ENCODE peak calls at places on chromosomes 11 and 22, in seven cellular contexts. Q, A, L, P, J, C and I are unnamed samples.

GRCh38 chr11:94938399-94939055 is 34.8 kb downstream of the CWC15 start:
- DNase-seq in A (no peak), Q (no peak), J (no peak), C (peak; percentile 48), L (peak; percentile 78), P (no peak), I (peak; percentile 81)

GRCh38 chr11:123607781-123608180 is 46.6 kb downstream of the SCN3B start:
- DNase-seq in P (no peak), A (no peak), L (no peak), Q (no peak), J (no peak), C (no peak), I (no peak)

GRCh38 chr22:41240377-41241132 is at the start of gene CHADL:
- DNase-seq in A (no peak), J (no peak), L (no peak), C (no peak), Q (no peak), P (no peak), I (no peak)

GRCh38 chr11:100647861-100648260 is 39.2 kb upstream of the ARHGAP42 start:
- DNase-seq in P (no peak), C (no peak), J (no peak), A (no peak), Q (no peak), L (no peak), I (no peak)

GRCh38 chr22:17929909-17930308 is 94.5 kb downstream of the MICAL3 start:
- DNase-seq in L (peak; percentile 4), J (no peak), A (no peak), C (no peak), P (no peak), Q (no peak), I (no peak)

GRCh38 chr11:79441159-79441875 is 487 bp upstream of the TENM4 start:
- DNase-seq in A (no peak), L (no peak), C (no peak), P (no peak), Q (no peak), J (no peak), I (peak; percentile 5)

GRCh38 chr22:29109853-29110252 is 37.0 kb downstream of the KREMEN1 start:
- DNase-seq in L (no peak), A (no peak), P (no peak), C (no peak), J (no peak), Q (no peak), I (no peak)

GRCh38 chr22:47270463-47271135 is 508.1 kb downstream of the TBC1D22A start:
- DNase-seq in C (no peak), L (no peak), A (no peak), Q (no peak), P (no peak), J (no peak), I (no peak)

GRCh38 chr11:32231909-32232493 is 141.1 kb downstream of the RCN1 start:
- DNase-seq in J (no peak), P (no peak), L (no peak), Q (peak; percentile 63), C (no peak), A (no peak), I (no peak)

GRCh38 chr11:117127164-117127563 is 16.9 kb upstream of the PAFAH1B2 start:
- DNase-seq in L (no peak), A (no peak), C (no peak), P (no peak), J (no peak), Q (no peak), I (no peak)

GRCh38 chr11:72724851-72725730 is 27.1 kb downstream of the ARAP1 start:
- DNase-seq in C (peak; percentile 87), A (peak; percentile 68), Q (peak; percentile 65), P (peak; percentile 81), J (peak; percentile 49), L (peak; percentile 90), I (peak; percentile 78)

GRCh38 chr22:35594686-35595085 is 22.4 kb downstream of the MB start:
- DNase-seq in J (no peak), A (no peak), C (no peak), Q (no peak), L (no peak), P (no peak), I (no peak)

GRCh38 chr11:2210366-2211112 is 38.9 kb upstream of the TH start:
- DNase-seq in C (no peak), J (peak; percentile 43), A (no peak), P (peak; percentile 27), Q (no peak), L (peak; percentile 14), I (peak; percentile 6)

GRCh38 chr22:23835773-23836144 is 3.0 kb downstream of the DERL3 start:
- DNase-seq in P (no peak), Q (no peak), J (no peak), C (no peak), L (no peak), A (no peak), I (peak; percentile 53)

GRCh38 chr11:69352715-69353325 is 58.9 kb downstream of the MYEOV start:
- DNase-seq in A (no peak), Q (no peak), P (peak; percentile 26), J (peak; percentile 92), C (no peak), L (peak; percentile 81), I (no peak)

GRCh38 chr11:69836401-69836800 is 17.2 kb upstream of the FGF3 start:
- DNase-seq in A (no peak), P (no peak), C (no peak), Q (no peak), J (peak; percentile 47), L (no peak), I (no peak)

GRCh38 chr11:66020618-66021357 is 5.5 kb downstream of the CATSPER1 start:
- DNase-seq in P (no peak), C (no peak), J (peak; percentile 98), A (no peak), Q (no peak), L (peak; percentile 85), I (no peak)

GRCh38 chr11:93936416-93936815 is 84.7 kb upstream of the HEPHL1 start:
- DNase-seq in A (no peak), L (no peak), P (no peak), C (no peak), J (no peak), Q (no peak), I (no peak)

GRCh38 chr11:107276057-107276456 is 181.6 kb downstream of the CWF19L2 start:
- DNase-seq in L (no peak), A (no peak), C (no peak), J (no peak), P (no peak), Q (no peak), I (no peak)

GRCh38 chr11:79100093-79100704 is 340.6 kb downstream of the TENM4 start:
- DNase-seq in L (peak; percentile 55), A (no peak), C (peak; percentile 44), J (no peak), Q (peak; percentile 52), P (peak; percentile 37), I (no peak)

GRCh38 chr11:126607374-126607773 is 251.9 kb downstream of the ST3GAL4 start:
- DNase-seq in P (peak; percentile 25), Q (peak; percentile 45), C (peak; percentile 18), L (peak; percentile 63), A (no peak), J (peak; percentile 50), I (peak; percentile 11)

GRCh38 chr11:106087815-106088435 is 10.5 kb downstream of the AASDHPPT start:
- DNase-seq in Q (peak; percentile 52), C (peak; percentile 59), J (no peak), A (no peak), L (peak; percentile 63), P (peak; percentile 28), I (peak; percentile 11)

DNA sequence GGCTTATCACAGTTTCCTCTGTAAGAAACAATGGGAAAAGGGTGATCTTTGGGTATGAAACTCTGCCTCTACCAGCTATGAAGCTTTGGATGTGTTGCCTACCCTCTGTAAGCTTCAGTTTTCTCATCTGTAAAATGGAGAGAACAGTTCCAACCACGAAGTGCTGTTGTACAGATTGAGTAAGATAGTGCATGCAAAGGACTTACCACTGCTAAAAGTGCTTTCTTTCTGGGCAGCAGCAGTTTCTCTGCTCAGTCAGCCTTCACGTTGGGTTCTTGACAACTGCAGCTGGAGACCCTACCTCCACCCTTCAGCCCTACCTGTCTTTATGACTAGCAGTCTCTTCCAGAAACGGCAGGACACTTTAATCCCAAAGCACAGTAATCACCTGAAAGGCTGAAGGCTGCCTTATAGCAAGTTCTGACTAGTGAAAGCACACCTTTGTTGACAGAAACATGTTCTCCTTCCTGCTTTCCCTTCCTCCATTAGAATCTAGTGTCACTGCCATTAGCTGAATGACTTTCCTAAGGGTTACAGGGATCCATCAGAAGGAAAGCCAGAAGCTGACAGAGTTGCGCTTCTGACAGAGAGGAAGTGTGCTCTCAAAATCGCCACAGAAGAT is 91.4 kb downstream of the RPL27A start:
- DNase-seq in L (no peak), Q (no peak), A (no peak), C (no peak), P (no peak), J (no peak), I (no peak)
- H3K4me3 ChIP-seq in L (no peak overlapping the region), Q (no peak overlapping the region), A (no peak overlapping the region), C (no peak overlapping the region), P (no peak overlapping the region), J (no peak overlapping the region), I (no peak overlapping the region)

DNA sequence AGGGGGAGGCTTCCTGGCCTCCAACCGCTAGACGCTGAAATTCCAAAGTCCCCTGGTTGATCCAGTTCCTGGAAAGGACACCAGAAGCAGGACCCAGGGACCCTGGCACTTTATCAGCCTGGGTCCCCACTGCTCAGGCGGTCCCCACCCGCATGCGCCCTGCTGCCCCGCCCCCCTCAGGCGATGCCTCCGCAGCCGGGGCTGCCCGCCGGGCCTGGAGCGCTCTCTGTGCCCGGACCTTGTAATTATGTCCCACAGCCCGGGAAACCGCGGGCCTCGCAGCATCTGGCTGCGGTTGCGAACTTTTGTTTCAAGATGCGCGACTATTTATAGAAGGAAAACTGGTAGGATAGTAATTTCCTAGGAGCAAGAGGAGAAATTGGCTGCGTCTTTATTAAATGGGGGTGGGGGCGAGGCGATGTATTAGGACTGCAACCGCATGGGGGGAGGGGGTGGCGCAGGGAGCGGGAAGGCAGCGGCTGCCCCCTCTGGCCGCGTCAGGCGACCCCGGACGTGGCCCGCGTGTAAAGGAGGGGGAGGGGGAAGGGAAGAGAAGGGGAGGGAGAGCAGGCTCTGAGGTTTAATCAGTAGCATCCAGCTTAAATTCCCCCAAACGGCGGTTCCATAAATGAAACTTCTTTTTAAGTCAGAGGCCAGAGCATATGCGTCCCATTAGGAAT is 6.1 kb downstream of the WNT7B start:
- DNase-seq in A (no peak), P (no peak), L (no peak), J (no peak), Q (no peak), C (no peak), I (no peak)
- H3K4me1 ChIP-seq in A (peaks cover 10% of the 10 kb centered on the region), P (no peaks in the 10 kb centered on the region), L (peaks cover 12% of the 10 kb centered on the region), J (peaks cover 54% of the 10 kb centered on the region), Q (no peaks in the 10 kb centered on the region), C (no peaks in the 10 kb centered on the region), I (peaks cover 16% of the 10 kb centered on the region)

GRCh38 chr11:114163830-114164401 is 104.4 kb downstream of the ZBTB16 start:
- DNase-seq in J (no peak), C (peak; percentile 74), P (no peak), Q (no peak), A (no peak), L (no peak), I (no peak)
- H3K4me3 ChIP-seq in J (no peak overlapping the region), C (no peak overlapping the region), P (no peak overlapping the region), Q (no peak overlapping the region), A (no peak overlapping the region), L (no peak overlapping the region), I (no peak overlapping the region)

DNA sequence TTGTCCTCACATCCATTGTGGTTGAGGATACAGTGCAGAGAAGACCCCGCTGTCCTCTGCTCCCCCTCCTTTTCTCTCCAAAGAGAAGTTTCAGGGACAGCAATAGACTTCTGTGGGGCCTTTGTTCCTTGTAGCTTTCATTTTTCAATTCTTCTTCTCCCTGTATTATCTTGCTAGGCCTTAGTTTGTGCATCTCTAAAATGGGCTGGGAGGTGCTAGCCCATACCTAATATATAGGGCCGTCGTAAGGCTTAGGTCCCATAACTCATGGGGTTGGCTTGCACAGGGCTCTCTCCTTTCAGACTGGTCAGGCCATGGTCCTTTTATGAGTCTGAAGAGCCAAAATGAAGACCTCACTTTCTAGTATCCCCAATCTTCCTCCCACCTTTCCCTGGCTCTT is 33.0 kb downstream of the ZBTB16 start:
- DNase-seq in C (no peak), Q (no peak), A (no peak), L (no peak), P (no peak), J (no peak), I (no peak)
- H3K4me1 ChIP-seq in C (no peaks in the 10 kb centered on the region), Q (no peaks in the 10 kb centered on the region), A (peaks cover 9% of the 10 kb centered on the region), L (peaks cover 80% of the 10 kb centered on the region), P (no peaks in the 10 kb centered on the region), J (no peaks in the 10 kb centered on the region), I (peaks cover 80% of the 10 kb centered on the region)